ENCODE peak calls at places on chromosome 20, in ten cellular contexts. V is upper lobe of left lung; G is cardiac muscle cell; J is fibroblast of pulmonary artery; L is thoracic aorta; W is K562; Z is hepatocyte; R is mammary epithelial cell; Y is dorsolateral prefrontal cortex; C is effector memory CD4-positive, alpha-beta T cell. F is an unnamed sample.

GRCh38 chr20:22232923-22233322 is 351.4 kb downstream of the FOXA2 start:
- DNase-seq in J (no peak), L (no peak), W (no peak), G (no peak), Z (no peak), V (no peak), R (no peak), C (no peak), Y (no peak), F (no peak)

GRCh38 chr20:37296371-37296770 is 6.9 kb downstream of the MANBAL start:
- DNase-seq in Z (no peak), J (no peak), Y (no peak), W (no peak), L (no peak), G (no peak), C (no peak), V (no peak), R (no peak), F (no peak)

GRCh38 chr20:1933465-1933870 is 38.3 kb downstream of the SIRPA start:
- DNase-seq in R (no peak), L (no peak), J (peak; percentile 79), V (no peak), G (peak; percentile 88), C (no peak), Y (no peak), Z (peak; percentile 32), W (no peak), F (peak; percentile 70)

GRCh38 chr20:11716239-11716944 is 201.3 kb upstream of the BTBD3 start:
- DNase-seq in V (no peak), Y (no peak), G (peak; percentile 57), W (no peak), R (peak; percentile 71), Z (peak; percentile 66), C (no peak), J (peak; percentile 39), L (no peak), F (peak; percentile 72)

GRCh38 chr20:31712564-31713311 is 9.9 kb downstream of the BCL2L1 start:
- DNase-seq in Y (peak; percentile 81), C (no peak), W (no peak), R (peak; percentile 85), G (peak; percentile 93), V (no peak), L (peak; percentile 82), J (peak; percentile 93), Z (peak; percentile 75), F (peak; percentile 90)

GRCh38 chr20:58175425-58175824 is 53.0 kb downstream of the ANKRD60 start:
- DNase-seq in G (no peak), C (no peak), R (no peak), Z (no peak), L (no peak), J (no peak), Y (no peak), V (no peak), W (no peak), F (no peak)

GRCh38 chr20:2337142-2337541 is 41.3 kb downstream of the TGM3 start:
- DNase-seq in L (no peak), W (no peak), Z (no peak), R (no peak), Y (no peak), C (no peak), J (no peak), G (no peak), V (no peak), F (no peak)

GRCh38 chr20:19370076-19371075 is 157.9 kb downstream of the SLC24A3 start:
- DNase-seq in V (no peak), Y (no peak), J (no peak), R (no peak), C (no peak), L (no peak), W (no peak), G (no peak), Z (no peak), F (no peak)

GRCh38 chr20:59933296-59933848 is at the start of gene SYCP2:
- DNase-seq in L (no peak), R (peak; percentile 11), Z (peak; percentile 7), C (peak; percentile 49), G (peak; percentile 49), Y (peak; percentile 66), W (peak; percentile 92), J (peak; percentile 35), V (peak; percentile 91), F (peak; percentile 32)

GRCh38 chr20:58227391-58228102 is 906 bp downstream of the ANKRD60 start:
- DNase-seq in L (no peak), R (no peak), G (no peak), V (no peak), J (no peak), Z (no peak), C (no peak), W (no peak), Y (no peak), F (no peak)

GRCh38 chr20:37327748-37328147 is 18.2 kb upstream of the SRC start:
- DNase-seq in C (no peak), V (no peak), Z (peak; percentile 65), W (no peak), Y (no peak), G (peak; percentile 88), L (peak; percentile 77), R (no peak), J (peak; percentile 79), F (peak; percentile 41)

GRCh38 chr20:54190200-54190599 is 16.4 kb upstream of the CYP24A1 start:
- DNase-seq in W (no peak), Z (no peak), R (no peak), C (no peak), Y (no peak), J (no peak), G (peak; percentile 7), V (no peak), L (no peak), F (no peak)

GRCh38 chr20:38680492-38681118 is 43.7 kb upstream of the SLC32A1 start:
- DNase-seq in C (no peak), J (peak; percentile 59), L (no peak), R (peak; percentile 35), G (peak; percentile 48), Z (peak; percentile 80), V (no peak), Y (no peak), W (peak; percentile 37), F (peak; percentile 41)

GRCh38 chr20:12594410-12595130 is 414.2 kb upstream of the SPTLC3 start:
- DNase-seq in Y (no peak), R (no peak), C (no peak), W (no peak), G (peak; percentile 32), J (no peak), L (no peak), Z (peak; percentile 48), V (no peak), F (no peak)

GRCh38 chr20:33663161-33664084 is 1.3 kb downstream of the C20orf144 start:
- DNase-seq in R (peak; percentile 71), J (peak; percentile 66), Y (peak; percentile 89), W (peak; percentile 84), G (peak; percentile 83), Z (peak; percentile 96), V (peak; percentile 98), C (peak; percentile 65), L (no peak), F (peak; percentile 67)

GRCh38 chr20:33666293-33667244 is at the start of gene ACTL10:
- DNase-seq in Y (peak; percentile 91), Z (peak; percentile 92), L (peak; percentile 95), J (peak; percentile 99), C (peak; percentile 71), V (peak; percentile 92), R (peak; percentile 76), G (peak; percentile 99), W (peak; percentile 82), F (peak; percentile 99)

GRCh38 chr20:33664085-33664761 is 2.1 kb downstream of the C20orf144 start:
- DNase-seq in R (no peak), W (no peak), Y (no peak), C (no peak), V (no peak), Z (no peak), L (no peak), J (no peak), G (no peak), F (no peak)

GRCh38 chr20:33662172-33662571 is at the start of gene C20orf144:
- DNase-seq in L (no peak), Z (no peak), V (no peak), J (no peak), R (no peak), C (no peak), W (no peak), G (no peak), Y (no peak), F (no peak)

DNA sequence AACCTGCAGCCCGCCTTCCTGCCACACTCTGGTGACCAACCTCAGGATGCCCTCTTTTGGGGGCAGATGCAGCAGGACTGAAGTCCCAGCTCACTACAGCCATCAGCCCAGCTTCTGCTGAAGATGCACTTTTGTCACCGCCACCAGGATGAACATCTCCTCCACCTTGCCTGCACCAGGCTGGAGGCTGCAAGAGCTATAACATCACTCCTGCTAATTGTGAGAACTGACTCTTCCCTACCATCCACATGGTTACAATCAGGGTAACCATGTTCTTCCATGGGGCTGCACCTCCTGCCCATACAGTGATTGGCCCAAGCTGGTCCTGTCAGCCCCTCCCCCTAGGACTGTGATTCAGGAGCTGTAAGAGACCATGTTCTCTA is 2.0 kb upstream of the ACTL10 start:
- DNase-seq in J (no peak), Y (no peak), L (no peak), C (no peak), Z (no peak), V (no peak), W (no peak), G (no peak), R (no peak), F (no peak)
- H3K4me3 ChIP-seq in J (no peak overlapping the region), Y (no peak overlapping the region), L (no peak overlapping the region), C (no peak overlapping the region), Z (no peak overlapping the region), V (no peak overlapping the region), W (no peak overlapping the region), G (no peak overlapping the region), R (no peak overlapping the region), F (no peak overlapping the region)

GRCh38 chr20:62387993-62388635 is 1.2 kb downstream of the RPS21 start:
- DNase-seq in V (peak; percentile 47), G (no peak), W (no peak), C (no peak), R (no peak), Z (no peak), J (no peak), L (no peak), Y (no peak), F (no peak)
- H3K4me3 ChIP-seq in V (peak overlapping the region; percentile 100), G (peak overlapping the region; percentile 75), W (peak overlapping the region; percentile 100), C (peak overlapping the region; percentile 87), R (peak overlapping the region; percentile 100), Z (peak overlapping the region; percentile 96), J (peak overlapping the region; percentile 95), L (peak overlapping the region; percentile 82), Y (peak overlapping the region; percentile 71), F (peak overlapping the region; percentile 99)

DNA sequence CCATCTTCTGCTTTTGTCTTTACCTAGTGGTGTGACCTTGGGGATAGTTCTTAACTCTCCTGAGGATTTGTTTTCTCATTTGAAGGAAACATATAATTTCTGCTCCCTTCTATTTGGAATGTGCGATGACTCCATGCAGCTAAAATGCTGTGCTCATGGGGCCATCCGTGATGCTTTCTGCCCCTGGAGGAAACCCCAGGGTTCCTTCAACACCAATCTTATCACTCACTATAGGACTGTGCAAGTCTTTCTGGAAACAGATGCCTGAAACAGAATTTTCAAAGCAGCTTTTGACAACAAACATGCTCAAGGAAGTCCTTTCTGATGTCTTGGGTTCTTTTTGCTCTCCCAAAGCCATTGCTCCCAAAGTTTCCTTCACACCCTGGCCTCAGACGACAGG is 128.8 kb upstream of the GGTLC1 start:
- DNase-seq in J (no peak), R (no peak), V (no peak), Y (no peak), C (no peak), L (no peak), W (no peak), G (no peak), Z (no peak), F (peak; percentile 21)
- H3K4me3 ChIP-seq in J (no peak overlapping the region), R (no peak overlapping the region), V (no peak overlapping the region), Y (no peak overlapping the region), C (no peak overlapping the region), L (no peak overlapping the region), W (no peak overlapping the region), G (no peak overlapping the region), Z (no peak overlapping the region), F (no peak overlapping the region)

GRCh38 chr20:47503685-47504084 is 2.0 kb downstream of the NCOA3 start:
- DNase-seq in Z (no peak), G (no peak), R (no peak), L (no peak), C (no peak), J (no peak), Y (no peak), V (no peak), W (no peak), F (no peak)
- H3K4me3 ChIP-seq in Z (no peak overlapping the region), G (peak overlapping the region; percentile 92), R (peak overlapping the region; percentile 96), L (peak overlapping the region; percentile 91), C (peak overlapping the region; percentile 95), J (peak overlapping the region; percentile 94), Y (peak overlapping the region; percentile 79), V (peak overlapping the region; percentile 84), W (peak overlapping the region; percentile 98), F (peak overlapping the region; percentile 90)

F was measured in cardiac fibroblast.